ENCODE peak calls at places on chromosomes 11 and 22, in ten cellular contexts. X is naive thymus-derived CD4-positive, alpha-beta T cell; B is upper lobe of right lung; Y is heart left ventricle; O is OCI-LY7; G is A549; N is cardiac muscle cell; C is body of pancreas; V is neuronal stem cell; J is transverse colon. T is an unnamed sample.
A peak's percentile ranks its signal among the peaks of the same experiment; 100 is the strongest.

GRCh38 chr22:45212306-45212709 is 28.4 kb downstream of the KIAA0930 start:
- DNase-seq in J (peak; percentile 64), Y (peak; percentile 83), O (no peak), X (no peak), B (peak; percentile 81), C (no peak), N (peak; percentile 88), G (peak; percentile 74), V (no peak), T (no peak)

GRCh38 chr11:69307871-69308381 is 14.0 kb downstream of the MYEOV start:
- DNase-seq in X (no peak), J (no peak), B (peak; percentile 58), V (no peak), C (no peak), Y (no peak), O (no peak), N (no peak), G (no peak), T (no peak)

GRCh38 chr22:38930512-38930911 is 26.9 kb upstream of the APOBEC3A start:
- DNase-seq in C (no peak), Y (no peak), O (no peak), X (no peak), N (no peak), J (no peak), V (no peak), G (no peak), B (no peak), T (no peak)

GRCh38 chr11:85947431-85948272 is 92.5 kb downstream of the CCDC83 start:
- DNase-seq in O (no peak), J (no peak), X (no peak), G (peak; percentile 46), B (no peak), N (peak; percentile 96), Y (no peak), V (no peak), C (no peak), T (no peak)

GRCh38 chr11:57482782-57483569 is 22.6 kb downstream of the RTN4RL2 start:
- DNase-seq in J (peak; percentile 35), N (peak; percentile 62), Y (no peak), B (peak; percentile 74), X (peak; percentile 33), V (peak; percentile 55), O (peak; percentile 57), C (no peak), G (peak; percentile 44), T (no peak)

GRCh38 chr11:132734217-132734616 is 798.1 kb downstream of the OPCML start:
- DNase-seq in Y (no peak), J (no peak), O (no peak), B (no peak), C (no peak), V (no peak), X (no peak), G (no peak), N (peak; percentile 18), T (no peak)

GRCh38 chr11:10450451-10451398 is 4.3 kb upstream of the AMPD3 start:
- DNase-seq in C (peak; percentile 77), N (peak; percentile 41), Y (peak; percentile 40), O (no peak), V (peak; percentile 40), X (peak; percentile 34), J (peak; percentile 78), B (peak; percentile 85), G (peak; percentile 19), T (peak; percentile 26)

GRCh38 chr11:111937859-111938258 is 716 bp downstream of the DIXDC1 start:
- DNase-seq in N (no peak), V (no peak), Y (no peak), B (no peak), C (no peak), O (no peak), G (no peak), J (no peak), X (no peak), T (no peak)

GRCh38 chr11:129605815-129606214 is 209.8 kb upstream of the TMEM45B start:
- DNase-seq in X (no peak), C (no peak), V (no peak), Y (no peak), G (no peak), J (no peak), O (no peak), B (no peak), N (no peak), T (no peak)

GRCh38 chr22:49962751-49963646 is 2.4 kb downstream of the PIM3 start:
- DNase-seq in J (peak; percentile 25), Y (peak; percentile 61), B (peak; percentile 74), C (peak; percentile 42), V (no peak), X (no peak), N (no peak), G (no peak), O (no peak), T (no peak)

GRCh38 chr11:128624269-128625170 is 37.2 kb upstream of the ETS1 start:
- DNase-seq in B (no peak), C (peak; percentile 49), G (no peak), J (peak; percentile 58), O (peak; percentile 90), N (no peak), X (peak; percentile 64), Y (no peak), V (no peak), T (peak; percentile 59)

GRCh38 chr22:28252539-28252938 is 333.5 kb upstream of the PITPNB start:
- DNase-seq in N (no peak), V (no peak), O (no peak), J (no peak), G (no peak), C (no peak), X (no peak), B (no peak), Y (no peak), T (no peak)

GRCh38 chr11:65596520-65596919 is 920 bp upstream of the KCNK7 start:
- DNase-seq in B (no peak), C (no peak), G (no peak), O (no peak), V (no peak), N (no peak), X (no peak), Y (no peak), J (no peak), T (no peak)

GRCh38 chr11:125343086-125343731 is 152.9 kb downstream of the FEZ1 start:
- DNase-seq in C (no peak), V (no peak), O (no peak), Y (no peak), J (no peak), B (peak; percentile 30), N (no peak), X (no peak), G (no peak), T (no peak)

GRCh38 chr11:1336836-1337646 is 27.6 kb upstream of the TOLLIP start:
- DNase-seq in N (no peak), G (peak; percentile 41), C (peak; percentile 37), B (peak; percentile 79), V (no peak), O (peak; percentile 32), Y (peak; percentile 68), J (peak; percentile 41), X (peak; percentile 33), T (peak; percentile 48)

GRCh38 chr11:17790453-17790852 is 55.9 kb downstream of the KCNC1 start:
- DNase-seq in B (no peak), C (no peak), O (no peak), N (peak; percentile 20), G (no peak), J (no peak), Y (no peak), V (no peak), X (no peak), T (no peak)

GRCh38 chr11:3807856-3808845 is at the start of gene PGAP2:
- DNase-seq in N (peak; percentile 55), J (peak; percentile 77), Y (peak; percentile 73), O (peak; percentile 68), B (peak; percentile 87), C (peak; percentile 55), X (peak; percentile 37), V (peak; percentile 64), G (peak; percentile 73), T (peak; percentile 39)

GRCh38 chr11:103699216-103699615 is 337.2 kb upstream of the DDI1 start:
- DNase-seq in Y (no peak), C (no peak), J (no peak), X (no peak), O (no peak), V (no peak), G (no peak), N (peak; percentile 19), B (no peak), T (no peak)

GRCh38 chr11:102517670-102518069 is 12.9 kb downstream of the MMP7 start:
- DNase-seq in N (no peak), V (no peak), G (no peak), Y (no peak), B (no peak), J (no peak), X (no peak), C (no peak), O (no peak), T (no peak)

GRCh38 chr11:46237248-46238077 is 40.0 kb upstream of the CREB3L1 start:
- DNase-seq in J (peak; percentile 46), C (no peak), N (peak; percentile 91), X (no peak), O (no peak), G (peak; percentile 90), Y (peak; percentile 62), V (no peak), B (peak; percentile 81), T (peak; percentile 18)
- H3K27ac ChIP-seq in J (peak overlapping the region; percentile 81), C (no peak overlapping the region), N (peak overlapping the region; percentile 62), X (no peak overlapping the region), O (no peak overlapping the region), G (peak overlapping the region; percentile 89), Y (peak overlapping the region; percentile 84), V (no peak overlapping the region), B (peak overlapping the region; percentile 82), T (no peak overlapping the region)

GRCh38 chr22:35918466-35918865 is 110.2 kb downstream of the RBFOX2 start:
- DNase-seq in N (peak; percentile 49), C (no peak), O (no peak), X (no peak), B (no peak), V (no peak), J (no peak), G (no peak), Y (no peak), T (no peak)
- H3K4me1 ChIP-seq in N (peaks cover 67% of the 10 kb centered on the region), C (peaks cover 42% of the 10 kb centered on the region), O (peaks cover 94% of the 10 kb centered on the region), X (peaks cover 5% of the 10 kb centered on the region), B (peaks cover 49% of the 10 kb centered on the region), V (peaks cover 40% of the 10 kb centered on the region), J (peaks cover 38% of the 10 kb centered on the region), G (peaks cover 47% of the 10 kb centered on the region), Y (peaks cover 60% of the 10 kb centered on the region), T (no peaks in the 10 kb centered on the region)

DNA sequence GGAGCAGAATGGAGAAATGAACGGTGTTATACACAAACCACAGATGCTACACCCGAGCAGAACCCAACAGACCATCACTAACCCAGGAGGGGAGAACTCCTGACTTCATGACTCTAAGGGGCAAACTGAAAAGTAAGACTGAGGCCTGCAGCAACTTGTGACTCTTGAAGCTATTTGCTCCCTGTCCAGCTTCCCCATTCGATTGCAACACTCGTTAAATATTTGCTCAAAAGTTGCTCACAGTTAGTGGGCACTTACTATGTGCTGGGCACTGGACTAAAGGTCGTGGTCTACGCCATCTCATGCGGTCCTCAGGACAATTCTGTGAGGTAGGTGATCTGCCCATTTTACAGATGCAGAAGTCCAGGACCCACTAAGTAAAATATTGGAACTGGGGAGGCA is 9.5 kb upstream of the ADA2 start:
- DNase-seq in O (no peak), V (no peak), N (no peak), C (no peak), Y (no peak), B (no peak), X (no peak), J (no peak), G (peak; percentile 45), T (no peak)
- H3K27ac ChIP-seq in O (no peak overlapping the region), V (no peak overlapping the region), N (no peak overlapping the region), C (no peak overlapping the region), Y (no peak overlapping the region), B (no peak overlapping the region), X (no peak overlapping the region), J (no peak overlapping the region), G (peak overlapping the region; percentile 43), T (no peak overlapping the region)

GRCh38 chr11:118364956-118365615 is 5.7 kb downstream of the UBE4A start:
- DNase-seq in N (no peak), Y (no peak), B (no peak), G (no peak), V (no peak), C (no peak), O (no peak), X (no peak), J (no peak), T (no peak)
- H3K4me1 ChIP-seq in N (no peaks in the 10 kb centered on the region), Y (peaks cover 16% of the 10 kb centered on the region), B (peaks cover 13% of the 10 kb centered on the region), G (peaks cover 5% of the 10 kb centered on the region), V (peaks cover 2% of the 10 kb centered on the region), C (peaks cover 40% of the 10 kb centered on the region), O (peaks cover 12% of the 10 kb centered on the region), X (peaks cover 22% of the 10 kb centered on the region), J (peaks cover 15% of the 10 kb centered on the region), T (no peaks in the 10 kb centered on the region)